ENCODE peak calls at places on chromosomes 13 and 19, in four cellular contexts. W is endothelial cell, F is body of pancreas, V is progenitor cell of endocrine pancreas. X is an unnamed sample.

GRCh38 chr19:936175-936546 is 10.3 kb downstream of the ARID3A start:
- DNase-seq in F (no peak), V (no peak), W (no peak), X (no peak)

GRCh38 chr13:59888408-59888807 is 275.3 kb downstream of the DIAPH3 start:
- DNase-seq in W (no peak), F (no peak), V (no peak), X (no peak)

GRCh38 chr13:21234537-21234936 is 58.1 kb downstream of the MRPL57 start:
- DNase-seq in F (no peak), V (no peak), W (no peak), X (no peak)

GRCh38 chr19:35029737-35030256 is 473 bp upstream of the SCN1B start:
- DNase-seq in V (no peak), F (no peak), W (no peak), X (no peak)

GRCh38 chr13:27403727-27404385 is 20.6 kb upstream of the GTF3A start:
- DNase-seq in W (no peak), F (peak), V (no peak), X (no peak)

GRCh38 chr13:22569830-22570229 is 610.9 kb upstream of the SGCG start:
- DNase-seq in W (no peak), F (no peak), V (no peak), X (no peak)

GRCh38 chr13:95540848-95541247 is 11.7 kb upstream of the CLDN10 start:
- DNase-seq in F (peak), W (no peak), V (no peak), X (no peak)

GRCh38 chr19:40630571-40631160 is 29.5 kb downstream of the LTBP4 start:
- DNase-seq in F (no peak), V (no peak), W (no peak), X (no peak)

GRCh38 chr13:98143601-98144500 is 957 bp downstream of the FARP1 start:
- DNase-seq in W (peak), F (peak), V (no peak), X (no peak)

GRCh38 chr13:66558511-66558910 is 671.6 kb downstream of the PCDH9 start:
- DNase-seq in F (no peak), V (no peak), W (no peak), X (no peak)

GRCh38 chr19:46218160-46218559 is 11.4 kb upstream of the IGFL1 start:
- DNase-seq in F (no peak), W (peak), V (peak), X (no peak)

GRCh38 chr13:106028916-106029315 is 506.5 kb downstream of the EFNB2 start:
- DNase-seq in W (no peak), V (no peak), F (no peak), X (no peak)

GRCh38 chr13:85093808-85094207 is 705.4 kb downstream of the SLITRK6 start:
- DNase-seq in F (no peak), V (no peak), W (no peak), X (no peak)

GRCh38 chr19:15971217-15971616 is 22.4 kb downstream of the OR10H4 start:
- DNase-seq in F (no peak), V (no peak), W (no peak), X (no peak)

GRCh38 chr13:30898721-30899188 is 7.3 kb upstream of the MEDAG start:
- DNase-seq in V (no peak), F (no peak), W (peak), X (no peak)
- TF ChIP-seq CTCF in V (no peak), F (no peak), W (no peak), X (no peak)

DNA sequence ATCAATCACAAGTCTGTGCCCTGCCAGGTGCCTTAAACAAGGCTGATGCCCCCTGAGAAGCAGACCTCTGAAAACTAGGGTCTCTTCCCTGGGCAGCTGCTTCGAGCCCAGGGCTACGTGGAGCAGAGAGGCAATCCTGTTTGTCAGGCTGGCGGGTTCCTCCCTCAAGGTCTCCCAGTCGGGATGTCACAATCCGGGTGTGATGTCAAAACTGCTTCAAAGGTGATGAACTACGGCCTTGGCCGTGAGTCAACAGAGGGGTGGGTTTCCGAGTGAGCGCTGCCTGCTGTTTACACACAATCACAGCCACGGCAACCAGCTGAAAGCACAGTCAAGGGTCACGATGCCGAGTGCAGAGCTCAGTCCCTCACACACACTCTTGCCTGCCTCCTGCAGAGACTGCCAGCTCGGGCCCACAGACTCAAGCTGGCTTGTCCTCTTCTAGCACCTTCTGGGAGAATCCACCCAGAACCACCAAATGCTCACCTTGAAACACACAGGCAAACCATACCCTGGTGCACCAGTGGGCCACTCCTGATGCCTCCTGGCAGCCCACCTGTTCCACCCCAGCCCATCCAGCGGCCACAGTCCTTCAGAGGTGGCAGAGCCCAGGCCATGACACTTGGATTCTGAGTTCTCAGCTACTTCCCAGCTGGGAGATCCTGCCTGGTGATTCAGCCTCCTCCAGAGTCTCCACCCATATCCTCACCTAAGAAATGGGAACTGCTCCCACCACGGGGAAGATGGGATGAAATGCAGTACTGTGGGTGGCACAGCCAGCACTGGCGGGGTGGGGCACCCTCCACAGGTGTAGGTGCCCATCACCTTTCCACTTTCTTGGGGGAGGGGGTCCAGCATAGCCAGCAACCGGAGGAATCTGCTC is 6.8 kb downstream of the ELL start:
- DNase-seq in F (peak), V (no peak), W (no peak), X (no peak)
- TF ChIP-seq CTCF in F (no peak), V (no peak), W (no peak), X (no peak)

DNA sequence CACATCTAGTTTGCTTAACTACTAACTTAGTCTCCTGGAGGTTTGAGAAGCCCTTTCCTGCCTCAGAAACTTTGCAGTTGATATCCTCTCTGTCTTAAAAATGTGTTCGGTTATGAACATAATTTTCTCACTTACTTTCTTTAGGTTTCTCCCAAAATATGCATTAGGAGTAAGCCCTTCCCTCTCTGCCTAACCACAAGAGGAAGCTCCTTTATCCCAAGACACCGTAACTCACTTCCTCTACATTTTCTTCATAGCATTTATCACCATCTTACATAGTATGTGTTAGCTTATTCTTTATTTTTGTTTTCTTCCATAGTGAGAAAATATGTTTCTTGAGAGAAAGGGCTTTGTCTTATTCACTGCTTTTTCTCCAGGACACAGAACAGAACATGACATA is 952.5 kb upstream of the ATXN8OS start:
- DNase-seq in V (no peak), W (no peak), F (no peak), X (no peak)
- TF ChIP-seq CTCF in V (no peak), W (no peak), F (no peak), X (no peak)

GRCh38 chr13:112687836-112688559 is 1.8 kb upstream of the ATP11A start:
- DNase-seq in F (no peak), W (no peak), V (no peak), X (no peak)

GRCh38 chr13:112688560-112689497 is 1.0 kb upstream of the ATP11A start:
- DNase-seq in V (no peak), W (no peak), F (peak), X (no peak)

GRCh38 chr13:112690242-112690943 is 555 bp downstream of the ATP11A start:
- DNase-seq in F (peak), V (peak), W (peak), X (no peak)

GRCh38 chr13:112692104-112692503 is 2.3 kb downstream of the ATP11A start:
- DNase-seq in W (no peak), V (no peak), F (no peak), X (no peak)

DNA sequence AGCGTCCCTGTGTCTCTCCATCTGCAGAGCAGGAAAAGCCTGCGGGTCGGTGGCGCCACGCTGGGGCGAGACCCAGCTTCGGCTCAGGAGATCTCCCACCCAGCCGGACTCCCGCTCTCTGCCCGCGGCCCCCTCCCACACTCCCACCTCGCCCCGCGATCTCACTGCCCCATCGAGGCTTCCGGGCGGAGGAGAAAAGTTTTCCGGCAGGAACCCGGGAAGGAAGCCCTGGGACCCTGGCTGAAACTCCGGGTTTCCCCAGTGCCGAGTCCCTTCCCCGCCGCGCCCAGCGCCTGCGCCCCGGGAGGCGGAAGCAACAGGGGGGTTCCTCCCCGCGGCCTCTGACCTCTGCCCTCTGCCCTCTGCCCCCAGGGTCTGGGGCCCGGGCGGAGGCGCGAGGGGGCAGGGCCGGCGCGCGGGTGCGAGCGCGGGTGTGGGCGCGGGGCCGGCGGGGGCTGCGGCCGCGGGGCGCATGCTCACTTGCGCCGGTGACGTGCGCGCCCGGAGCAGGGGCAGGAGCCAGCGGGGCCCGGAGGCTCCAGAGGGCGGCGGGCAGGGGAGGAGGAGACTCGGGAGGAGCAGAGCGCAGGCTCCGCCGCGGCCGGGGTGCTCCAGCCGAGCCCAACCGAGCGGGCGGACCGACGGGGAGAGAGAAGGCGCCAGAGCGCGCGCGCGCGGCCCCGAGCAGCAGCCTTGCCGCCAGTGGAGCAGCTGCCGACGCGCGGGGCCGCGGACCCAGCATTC is at the start of gene ATP11A:
- DNase-seq in V (peak), F (peak), W (peak), X (peak)
- TF ChIP-seq CTCF in V (no peak), F (peak), W (no peak), X (no peak)

GRCh38 chr19:51926784-51927741 is at the start of gene ZNF613:
- DNase-seq in V (peak), W (peak), F (peak), X (peak)
- TF ChIP-seq CTCF in V (peak), W (no peak), F (peak), X (peak)

DNA sequence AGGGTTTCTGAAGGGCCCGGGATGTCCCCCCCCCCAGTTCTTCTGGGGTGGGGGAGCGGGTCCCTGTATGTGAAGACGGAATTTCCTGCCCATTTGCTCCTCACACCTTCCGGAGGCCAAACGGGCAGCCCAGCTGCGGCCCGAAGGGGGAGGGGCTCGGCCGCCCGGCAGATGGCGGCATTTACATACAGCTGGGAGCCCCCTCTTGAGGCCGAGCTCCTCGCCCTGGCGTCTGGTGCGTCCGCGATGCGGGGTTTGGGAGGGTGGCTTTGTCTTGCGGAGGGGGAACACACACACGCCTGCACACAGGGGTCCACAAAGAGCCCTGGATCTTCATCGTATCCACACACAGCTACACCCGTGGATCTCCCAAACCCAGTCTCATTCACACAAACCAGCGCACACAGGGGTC is 891 bp upstream of the DLL3 start:
- DNase-seq in W (peak), F (no peak), V (peak), X (no peak)
- TF ChIP-seq CTCF in W (no peak), F (peak), V (peak), X (no peak)

X was measured in natural killer cell.